ENCODE peak calls at places on chromosomes 3 and 15, in five cellular contexts. One of them, this sample, is unnamed.

GRCh38 chr3:170632780-170633179 is 46.9 kb upstream of the SLC7A14 start:
- DNase-seq in testis: no peak
- DNase-seq in hepatocyte: no peak
- DNase-seq in AG09309: no peak
- DNase-seq in kidney epithelial cell: peak
- DNase-seq in this sample: no peak

GRCh38 chr15:73941044-73941443 is 14.8 kb downstream of the LOXL1 start:
- DNase-seq in testis: no peak
- DNase-seq in hepatocyte: peak
- DNase-seq in AG09309: peak
- DNase-seq in kidney epithelial cell: peak
- DNase-seq in this sample: no peak

GRCh38 chr3:160486459-160486869 is 36.9 kb upstream of the TRIM59 start:
- DNase-seq in testis: no peak
- DNase-seq in hepatocyte: peak
- DNase-seq in AG09309: peak
- DNase-seq in kidney epithelial cell: no peak
- DNase-seq in this sample: no peak

GRCh38 chr3:133574260-133574881 is 885 bp downstream of the CDV3 start:
- DNase-seq in testis: peak
- DNase-seq in hepatocyte: peak
- DNase-seq in AG09309: no peak
- DNase-seq in kidney epithelial cell: no peak
- DNase-seq in this sample: peak

GRCh38 chr3:23776352-23776891 is 29.3 kb upstream of the UBE2E1 start:
- DNase-seq in testis: no peak
- DNase-seq in hepatocyte: no peak
- DNase-seq in AG09309: peak
- DNase-seq in kidney epithelial cell: peak
- DNase-seq in this sample: no peak

GRCh38 chr3:134258761-134259347 is 8.2 kb upstream of the RYK start:
- DNase-seq in testis: no peak
- DNase-seq in hepatocyte: no peak
- DNase-seq in AG09309: no peak
- DNase-seq in kidney epithelial cell: no peak
- DNase-seq in this sample: no peak

GRCh38 chr3:115248274-115248673 is 101.2 kb upstream of the ZBTB20 start:
- DNase-seq in testis: no peak
- DNase-seq in hepatocyte: no peak
- DNase-seq in AG09309: peak
- DNase-seq in kidney epithelial cell: no peak
- DNase-seq in this sample: no peak

GRCh38 chr3:101172516-101172915 is 147.9 kb downstream of the IMPG2 start:
- DNase-seq in testis: no peak
- DNase-seq in hepatocyte: no peak
- DNase-seq in AG09309: no peak
- DNase-seq in kidney epithelial cell: no peak
- DNase-seq in this sample: no peak

GRCh38 chr3:16516695-16517481 is 3.4 kb upstream of the RFTN1 start:
- DNase-seq in testis: peak
- DNase-seq in hepatocyte: peak
- DNase-seq in AG09309: no peak
- DNase-seq in kidney epithelial cell: peak
- DNase-seq in this sample: no peak

GRCh38 chr3:46549408-46549904 is 16.6 kb downstream of the LRRC2 start:
- DNase-seq in testis: no peak
- DNase-seq in hepatocyte: no peak
- DNase-seq in AG09309: no peak
- DNase-seq in kidney epithelial cell: no peak
- DNase-seq in this sample: no peak

GRCh38 chr3:155739154-155739553 is 5.7 kb downstream of the PLCH1 start:
- DNase-seq in testis: no peak
- DNase-seq in hepatocyte: peak
- DNase-seq in AG09309: no peak
- DNase-seq in kidney epithelial cell: no peak
- DNase-seq in this sample: no peak

GRCh38 chr15:58556541-58556940 is 124.8 kb downstream of the LIPC start:
- DNase-seq in testis: no peak
- DNase-seq in hepatocyte: no peak
- DNase-seq in AG09309: no peak
- DNase-seq in kidney epithelial cell: no peak
- DNase-seq in this sample: no peak

GRCh38 chr15:41631880-41632279 is 28.3 kb upstream of the MGA start:
- DNase-seq in testis: no peak
- DNase-seq in hepatocyte: no peak
- DNase-seq in AG09309: no peak
- DNase-seq in kidney epithelial cell: no peak
- DNase-seq in this sample: no peak

GRCh38 chr3:15983232-15983631 is 185.5 kb upstream of the ANKRD28 start:
- DNase-seq in testis: no peak
- DNase-seq in hepatocyte: no peak
- DNase-seq in AG09309: peak
- DNase-seq in kidney epithelial cell: peak
- DNase-seq in this sample: no peak

GRCh38 chr3:29693863-29694262 is 413.0 kb downstream of the RBMS3 start:
- DNase-seq in testis: no peak
- DNase-seq in hepatocyte: peak
- DNase-seq in AG09309: peak
- DNase-seq in kidney epithelial cell: peak
- DNase-seq in this sample: no peak

GRCh38 chr3:135362889-135363288 is 567.8 kb downstream of the EPHB1 start:
- DNase-seq in testis: no peak
- DNase-seq in hepatocyte: no peak
- DNase-seq in AG09309: no peak
- DNase-seq in kidney epithelial cell: no peak
- DNase-seq in this sample: no peak

GRCh38 chr15:32131803-32132202 is 101.5 kb downstream of the CHRNA7 start:
- DNase-seq in testis: no peak
- DNase-seq in hepatocyte: no peak
- DNase-seq in AG09309: no peak
- DNase-seq in kidney epithelial cell: no peak
- DNase-seq in this sample: no peak

GRCh38 chr3:149653136-149653535 is 4.7 kb downstream of the WWTR1 start:
- DNase-seq in testis: no peak
- DNase-seq in hepatocyte: no peak
- DNase-seq in AG09309: no peak
- DNase-seq in kidney epithelial cell: no peak
- DNase-seq in this sample: no peak

GRCh38 chr15:88651293-88651692 is 12.5 kb downstream of the ISG20 start:
- DNase-seq in testis: peak
- DNase-seq in hepatocyte: no peak
- DNase-seq in AG09309: no peak
- DNase-seq in kidney epithelial cell: no peak
- DNase-seq in this sample: peak

GRCh38 chr3:30286811-30287210 is 319.6 kb upstream of the TGFBR2 start:
- DNase-seq in testis: no peak
- DNase-seq in hepatocyte: no peak
- DNase-seq in AG09309: no peak
- DNase-seq in kidney epithelial cell: no peak
- DNase-seq in this sample: no peak

GRCh38 chr3:115999598-115999997 is 376.3 kb downstream of the GAP43 start:
- DNase-seq in testis: no peak
- DNase-seq in hepatocyte: no peak
- DNase-seq in AG09309: no peak
- DNase-seq in kidney epithelial cell: no peak
- DNase-seq in this sample: no peak

GRCh38 chr3:134644731-134645514 is 5.9 kb downstream of the KY start:
- DNase-seq in testis: no peak
- DNase-seq in hepatocyte: no peak
- DNase-seq in AG09309: no peak
- DNase-seq in kidney epithelial cell: no peak
- DNase-seq in this sample: peak

GRCh38 chr15:96337354-96337990 is 7.0 kb downstream of the NR2F2 start:
- DNase-seq in testis: no peak
- DNase-seq in hepatocyte: no peak
- DNase-seq in AG09309: no peak
- DNase-seq in kidney epithelial cell: no peak
- DNase-seq in this sample: no peak

GRCh38 chr3:5122741-5123706 is 932 bp downstream of the ARL8B start:
- DNase-seq in testis: peak
- DNase-seq in hepatocyte: peak
- DNase-seq in AG09309: no peak
- DNase-seq in kidney epithelial cell: peak
- DNase-seq in this sample: no peak
- TF ChIP-seq CTCF in testis: no peak
- TF ChIP-seq CTCF in hepatocyte: no peak
- TF ChIP-seq CTCF in AG09309: no peak
- TF ChIP-seq CTCF in kidney epithelial cell: no peak
- TF ChIP-seq CTCF in this sample: no peak

DNA sequence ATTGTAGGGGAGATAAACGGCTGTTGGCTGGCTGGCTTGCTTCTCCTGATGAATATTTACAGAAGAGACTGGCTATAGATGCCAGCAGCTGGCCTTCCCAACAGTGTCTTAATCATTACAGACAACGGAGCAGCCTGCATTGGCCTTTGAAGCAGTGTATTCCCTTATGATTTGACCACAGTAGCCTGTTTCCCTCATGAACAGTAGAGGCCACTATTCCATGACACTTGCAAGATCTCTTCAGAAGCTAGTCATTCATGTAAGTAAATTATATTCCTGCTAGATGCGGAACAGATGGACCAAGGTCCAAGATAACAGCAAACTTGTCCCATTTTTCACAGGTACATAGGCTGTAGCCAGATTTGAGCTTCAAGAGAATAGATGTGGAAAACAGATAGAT is 47.3 kb downstream of the TMCO5A start:
- DNase-seq in testis: no peak
- DNase-seq in hepatocyte: peak
- DNase-seq in AG09309: peak
- DNase-seq in kidney epithelial cell: no peak
- DNase-seq in this sample: no peak
- TF ChIP-seq CTCF in testis: no peak
- TF ChIP-seq CTCF in hepatocyte: peak
- TF ChIP-seq CTCF in AG09309: peak
- TF ChIP-seq CTCF in kidney epithelial cell: peak
- TF ChIP-seq CTCF in this sample: no peak

GRCh38 chr15:67501177-67501835 is 19.6 kb upstream of the C15orf61 start:
- DNase-seq in testis: no peak
- DNase-seq in hepatocyte: peak
- DNase-seq in AG09309: no peak
- DNase-seq in kidney epithelial cell: no peak
- DNase-seq in this sample: no peak
- TF ChIP-seq CTCF in testis: no peak
- TF ChIP-seq CTCF in hepatocyte: peak
- TF ChIP-seq CTCF in AG09309: peak
- TF ChIP-seq CTCF in kidney epithelial cell: peak
- TF ChIP-seq CTCF in this sample: no peak

DNA sequence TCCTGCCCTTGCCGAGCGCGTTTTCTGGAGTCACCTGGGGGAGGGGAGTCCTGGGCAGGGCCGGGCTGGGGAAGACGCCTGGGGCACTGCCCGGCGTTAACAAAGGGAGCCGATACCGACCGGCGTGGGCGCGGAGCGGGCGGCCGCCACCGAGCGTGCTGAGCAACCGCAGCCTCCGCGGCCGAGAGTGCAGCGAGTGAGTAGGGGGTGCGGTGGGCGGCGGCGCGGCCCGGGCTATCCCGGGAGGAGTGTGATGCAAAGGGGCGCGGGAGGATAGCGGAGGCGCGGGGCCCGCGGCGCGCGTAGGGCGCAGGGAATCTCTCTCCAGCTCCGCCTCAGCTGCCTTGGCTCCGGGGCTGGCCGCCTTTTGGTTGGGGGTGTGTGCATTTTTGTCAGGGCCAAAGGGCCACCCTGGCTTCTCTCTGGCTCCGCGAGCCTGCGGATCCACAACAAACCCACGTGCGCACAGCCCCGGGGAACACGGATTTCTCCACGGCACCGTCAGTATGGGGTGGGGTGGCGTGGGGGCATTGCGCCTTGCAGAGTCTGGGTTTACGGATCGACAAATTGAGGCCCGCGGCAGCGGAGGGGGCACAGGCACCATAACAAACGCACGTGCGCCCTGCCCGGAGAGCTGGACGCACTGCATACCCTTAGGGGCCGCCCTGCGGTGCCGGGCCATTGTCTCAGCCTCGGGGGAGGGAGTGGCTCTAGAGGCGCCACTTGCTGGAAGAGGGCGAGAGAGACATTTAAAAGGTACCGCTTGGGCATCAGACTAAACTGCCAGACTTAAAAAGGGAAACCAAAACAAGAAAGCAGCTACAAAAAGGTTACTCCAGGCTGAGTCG is 537 bp downstream of the ST6GAL1 start:
- DNase-seq in testis: peak
- DNase-seq in hepatocyte: peak
- DNase-seq in AG09309: no peak
- DNase-seq in kidney epithelial cell: no peak
- DNase-seq in this sample: peak
- TF ChIP-seq CTCF in testis: no peak
- TF ChIP-seq CTCF in hepatocyte: no peak
- TF ChIP-seq CTCF in AG09309: no peak
- TF ChIP-seq CTCF in kidney epithelial cell: peak
- TF ChIP-seq CTCF in this sample: no peak

GRCh38 chr3:177307391-177307790 is 110.1 kb upstream of the TBL1XR1 start:
- DNase-seq in testis: no peak
- DNase-seq in hepatocyte: no peak
- DNase-seq in AG09309: no peak
- DNase-seq in kidney epithelial cell: no peak
- DNase-seq in this sample: no peak
- TF ChIP-seq CTCF in testis: no peak
- TF ChIP-seq CTCF in hepatocyte: no peak
- TF ChIP-seq CTCF in AG09309: no peak
- TF ChIP-seq CTCF in kidney epithelial cell: no peak
- TF ChIP-seq CTCF in this sample: no peak

DNA sequence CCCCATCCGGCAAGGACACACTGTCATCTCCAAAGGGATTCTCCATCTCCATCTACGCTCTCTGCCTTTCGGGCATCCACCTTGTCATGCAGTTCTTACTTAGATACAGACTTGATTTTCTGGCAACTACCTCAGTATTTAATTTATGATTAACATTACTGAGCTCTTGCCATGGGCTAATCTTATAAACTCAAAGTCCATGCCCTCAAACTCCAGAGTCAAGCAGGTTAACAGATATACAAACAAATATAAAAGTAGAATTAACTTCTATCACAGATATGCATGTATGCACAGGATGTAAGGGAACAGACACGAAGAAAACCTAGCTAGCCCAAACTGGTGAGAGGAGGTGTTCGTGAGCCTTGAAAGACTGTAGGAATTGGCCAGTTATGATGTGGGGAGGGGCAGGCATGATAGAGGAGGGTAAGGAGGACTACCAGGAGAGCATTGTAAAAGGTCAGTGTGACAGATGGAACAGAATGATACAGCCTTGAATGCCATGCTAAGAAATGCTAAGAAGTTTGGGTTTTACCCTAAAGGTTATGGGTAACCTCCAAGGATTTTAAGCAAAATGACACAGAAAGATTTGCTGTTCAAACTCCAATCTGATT is 334.3 kb downstream of the ULK4 start:
- DNase-seq in testis: no peak
- DNase-seq in hepatocyte: no peak
- DNase-seq in AG09309: no peak
- DNase-seq in kidney epithelial cell: no peak
- DNase-seq in this sample: no peak
- TF ChIP-seq CTCF in testis: no peak
- TF ChIP-seq CTCF in hepatocyte: no peak
- TF ChIP-seq CTCF in AG09309: no peak
- TF ChIP-seq CTCF in kidney epithelial cell: no peak
- TF ChIP-seq CTCF in this sample: no peak

GRCh38 chr3:182258538-182259177 is 534.6 kb upstream of the ATP11B start:
- DNase-seq in testis: peak
- DNase-seq in hepatocyte: peak
- DNase-seq in AG09309: no peak
- DNase-seq in kidney epithelial cell: peak
- DNase-seq in this sample: no peak
- TF ChIP-seq CTCF in testis: peak
- TF ChIP-seq CTCF in hepatocyte: peak
- TF ChIP-seq CTCF in AG09309: no peak
- TF ChIP-seq CTCF in kidney epithelial cell: peak
- TF ChIP-seq CTCF in this sample: peak